ENCODE peak calls at places on chromosomes 3 and 15, in six cellular contexts. One of them, this sample, is unnamed.
A peak's percentile ranks its signal among the peaks of the same experiment; 100 is the strongest.

GRCh38 chr3:11566478-11566877 is 77.2 kb downstream of the VGLL4 start:
- DNase-seq in K562: no peak
- DNase-seq in H9: no peak
- DNase-seq in tibial artery: peak; percentile 59
- DNase-seq in heart right ventricle: no peak
- DNase-seq in sigmoid colon: no peak
- DNase-seq in this sample: no peak

GRCh38 chr3:183917776-183918175 is 33.1 kb upstream of the PARL start:
- DNase-seq in tibial artery: no peak
- DNase-seq in heart right ventricle: no peak
- DNase-seq in H9: no peak
- DNase-seq in K562: no peak
- DNase-seq in sigmoid colon: no peak
- DNase-seq in this sample: no peak

GRCh38 chr3:99875925-99876781 is 58.5 kb downstream of the CMSS1 start:
- DNase-seq in H9: peak; percentile 92
- DNase-seq in sigmoid colon: peak; percentile 93
- DNase-seq in K562: peak; percentile 65
- DNase-seq in tibial artery: peak; percentile 91
- DNase-seq in heart right ventricle: peak; percentile 86
- DNase-seq in this sample: peak; percentile 88

GRCh38 chr15:100919481-100920405 is 586 bp downstream of the LRRK1 start:
- DNase-seq in sigmoid colon: no peak
- DNase-seq in H9: no peak
- DNase-seq in tibial artery: no peak
- DNase-seq in K562: peak; percentile 17
- DNase-seq in heart right ventricle: peak; percentile 25
- DNase-seq in this sample: peak; percentile 25

GRCh38 chr3:121592856-121593702 is at the start of gene FBXO40:
- DNase-seq in heart right ventricle: peak; percentile 42
- DNase-seq in K562: no peak
- DNase-seq in sigmoid colon: no peak
- DNase-seq in H9: peak; percentile 98
- DNase-seq in tibial artery: no peak
- DNase-seq in this sample: no peak

GRCh38 chr3:30682434-30683155 is 76.2 kb downstream of the TGFBR2 start:
- DNase-seq in sigmoid colon: no peak
- DNase-seq in K562: no peak
- DNase-seq in H9: no peak
- DNase-seq in heart right ventricle: no peak
- DNase-seq in tibial artery: no peak
- DNase-seq in this sample: no peak

GRCh38 chr3:194870394-194871110 is 184.9 kb downstream of the FAM43A start:
- DNase-seq in K562: no peak
- DNase-seq in heart right ventricle: no peak
- DNase-seq in H9: no peak
- DNase-seq in tibial artery: no peak
- DNase-seq in sigmoid colon: no peak
- DNase-seq in this sample: no peak

GRCh38 chr3:192515661-192516040 is 211.7 kb downstream of the FGF12 start:
- DNase-seq in K562: no peak
- DNase-seq in H9: no peak
- DNase-seq in heart right ventricle: no peak
- DNase-seq in sigmoid colon: no peak
- DNase-seq in tibial artery: no peak
- DNase-seq in this sample: no peak

GRCh38 chr15:86009727-86010126 is 69.9 kb upstream of the AGBL1 start:
- DNase-seq in sigmoid colon: no peak
- DNase-seq in tibial artery: no peak
- DNase-seq in heart right ventricle: no peak
- DNase-seq in K562: no peak
- DNase-seq in H9: no peak
- DNase-seq in this sample: no peak

GRCh38 chr3:43259626-43260025 is 26.7 kb upstream of the SNRK start:
- DNase-seq in sigmoid colon: no peak
- DNase-seq in heart right ventricle: no peak
- DNase-seq in K562: no peak
- DNase-seq in H9: no peak
- DNase-seq in tibial artery: no peak
- DNase-seq in this sample: no peak

GRCh38 chr3:127204841-127205582 is 12.1 kb downstream of the PRR23E start:
- DNase-seq in H9: peak; percentile 18
- DNase-seq in K562: no peak
- DNase-seq in heart right ventricle: no peak
- DNase-seq in sigmoid colon: peak; percentile 28
- DNase-seq in tibial artery: peak; percentile 39
- DNase-seq in this sample: no peak

GRCh38 chr3:177263615-177264365 is 66.5 kb upstream of the TBL1XR1 start:
- DNase-seq in H9: no peak
- DNase-seq in sigmoid colon: no peak
- DNase-seq in tibial artery: no peak
- DNase-seq in heart right ventricle: no peak
- DNase-seq in K562: no peak
- DNase-seq in this sample: no peak

GRCh38 chr3:194274424-194275085 is 76.6 kb downstream of the CPN2 start:
- DNase-seq in heart right ventricle: no peak
- DNase-seq in H9: peak; percentile 26
- DNase-seq in tibial artery: peak; percentile 70
- DNase-seq in sigmoid colon: peak; percentile 56
- DNase-seq in K562: no peak
- DNase-seq in this sample: no peak

GRCh38 chr15:62752687-62753517 is 289.6 kb upstream of the TPM1 start:
- DNase-seq in K562: no peak
- DNase-seq in heart right ventricle: no peak
- DNase-seq in tibial artery: no peak
- DNase-seq in H9: no peak
- DNase-seq in sigmoid colon: no peak
- DNase-seq in this sample: no peak

GRCh38 chr15:57323806-57324589 is 52.3 kb upstream of the CGNL1 start:
- DNase-seq in sigmoid colon: no peak
- DNase-seq in H9: peak; percentile 84
- DNase-seq in tibial artery: no peak
- DNase-seq in heart right ventricle: no peak
- DNase-seq in K562: peak; percentile 98
- DNase-seq in this sample: peak; percentile 92

GRCh38 chr3:52028572-52028971 is 27.8 kb downstream of the DUSP7 start:
- DNase-seq in tibial artery: no peak
- DNase-seq in sigmoid colon: no peak
- DNase-seq in H9: no peak
- DNase-seq in K562: no peak
- DNase-seq in heart right ventricle: peak; percentile 83
- DNase-seq in this sample: no peak

GRCh38 chr3:169295126-169295525 is 368.4 kb downstream of the MECOM start:
- DNase-seq in K562: peak; percentile 12
- DNase-seq in tibial artery: no peak
- DNase-seq in sigmoid colon: no peak
- DNase-seq in H9: no peak
- DNase-seq in heart right ventricle: no peak
- DNase-seq in this sample: peak; percentile 41

GRCh38 chr3:13871791-13872190 is 8.1 kb downstream of the WNT7A start:
- DNase-seq in K562: no peak
- DNase-seq in sigmoid colon: no peak
- DNase-seq in heart right ventricle: no peak
- DNase-seq in H9: no peak
- DNase-seq in tibial artery: no peak
- DNase-seq in this sample: no peak

GRCh38 chr3:106688463-106688862 is 688.8 kb upstream of the CCDC54 start:
- DNase-seq in heart right ventricle: no peak
- DNase-seq in tibial artery: no peak
- DNase-seq in sigmoid colon: peak; percentile 63
- DNase-seq in H9: no peak
- DNase-seq in K562: no peak
- DNase-seq in this sample: peak; percentile 53

GRCh38 chr3:45704544-45704943 is 15.3 kb downstream of the SACM1L start:
- DNase-seq in heart right ventricle: no peak
- DNase-seq in sigmoid colon: no peak
- DNase-seq in H9: no peak
- DNase-seq in K562: no peak
- DNase-seq in tibial artery: no peak
- DNase-seq in this sample: no peak

GRCh38 chr3:160771811-160772459 is 15.9 kb downstream of the PPM1L start:
- DNase-seq in tibial artery: no peak
- DNase-seq in sigmoid colon: no peak
- DNase-seq in H9: no peak
- DNase-seq in K562: no peak
- DNase-seq in heart right ventricle: no peak
- DNase-seq in this sample: no peak

GRCh38 chr15:33154366-33155166 is 39.9 kb downstream of the FMN1 start:
- DNase-seq in sigmoid colon: peak; percentile 76
- DNase-seq in K562: no peak
- DNase-seq in tibial artery: peak; percentile 75
- DNase-seq in H9: no peak
- DNase-seq in heart right ventricle: no peak
- DNase-seq in this sample: peak; percentile 20

GRCh38 chr3:99240700-99241099 is 339.2 kb upstream of the DCBLD2 start:
- DNase-seq in tibial artery: no peak
- DNase-seq in H9: no peak
- DNase-seq in heart right ventricle: no peak
- DNase-seq in sigmoid colon: no peak
- DNase-seq in K562: no peak
- DNase-seq in this sample: peak; percentile 74

GRCh38 chr3:13044496-13045244 is 28.6 kb downstream of the IQSEC1 start:
- DNase-seq in H9: no peak
- DNase-seq in tibial artery: no peak
- DNase-seq in K562: no peak
- DNase-seq in heart right ventricle: no peak
- DNase-seq in sigmoid colon: no peak
- DNase-seq in this sample: no peak

GRCh38 chr3:13083898-13084297 is 10.7 kb upstream of the IQSEC1 start:
- DNase-seq in sigmoid colon: no peak
- DNase-seq in heart right ventricle: no peak
- DNase-seq in K562: no peak
- DNase-seq in H9: no peak
- DNase-seq in tibial artery: no peak
- DNase-seq in this sample: no peak

GRCh38 chr3:100492810-100493140 is 356 bp downstream of the TMEM45A start:
- DNase-seq in heart right ventricle: no peak
- DNase-seq in H9: no peak
- DNase-seq in sigmoid colon: no peak
- DNase-seq in tibial artery: no peak
- DNase-seq in K562: no peak
- DNase-seq in this sample: no peak

GRCh38 chr15:36432162-36432561 is 147.3 kb upstream of the CDIN1 start:
- DNase-seq in heart right ventricle: no peak
- DNase-seq in K562: no peak
- DNase-seq in sigmoid colon: no peak
- DNase-seq in tibial artery: no peak
- DNase-seq in H9: no peak
- DNase-seq in this sample: no peak

GRCh38 chr15:69794643-69795461 is 302.9 kb downstream of the TLE3 start:
- DNase-seq in sigmoid colon: peak; percentile 78
- DNase-seq in K562: no peak
- DNase-seq in H9: peak; percentile 22
- DNase-seq in tibial artery: peak; percentile 89
- DNase-seq in heart right ventricle: no peak
- DNase-seq in this sample: no peak
- H3K27ac ChIP-seq in sigmoid colon: peak overlapping the region; percentile 68
- H3K27ac ChIP-seq in K562: no peak overlapping the region
- H3K27ac ChIP-seq in H9: no peak overlapping the region
- H3K27ac ChIP-seq in tibial artery: peak overlapping the region; percentile 83
- H3K27ac ChIP-seq in heart right ventricle: peak overlapping the region; percentile 66
- H3K27ac ChIP-seq in this sample: no peak overlapping the region

GRCh38 chr3:158685151-158685550 is 12.7 kb upstream of the LXN start:
- DNase-seq in K562: no peak
- DNase-seq in H9: no peak
- DNase-seq in sigmoid colon: no peak
- DNase-seq in heart right ventricle: no peak
- DNase-seq in tibial artery: no peak
- DNase-seq in this sample: no peak
- TF ChIP-seq CTCF in K562: no peak
- TF ChIP-seq CTCF in H9: no peak
- TF ChIP-seq CTCF in sigmoid colon: no peak
- TF ChIP-seq CTCF in heart right ventricle: no peak
- TF ChIP-seq CTCF in tibial artery: no peak
- TF ChIP-seq CTCF in this sample: no peak

DNA sequence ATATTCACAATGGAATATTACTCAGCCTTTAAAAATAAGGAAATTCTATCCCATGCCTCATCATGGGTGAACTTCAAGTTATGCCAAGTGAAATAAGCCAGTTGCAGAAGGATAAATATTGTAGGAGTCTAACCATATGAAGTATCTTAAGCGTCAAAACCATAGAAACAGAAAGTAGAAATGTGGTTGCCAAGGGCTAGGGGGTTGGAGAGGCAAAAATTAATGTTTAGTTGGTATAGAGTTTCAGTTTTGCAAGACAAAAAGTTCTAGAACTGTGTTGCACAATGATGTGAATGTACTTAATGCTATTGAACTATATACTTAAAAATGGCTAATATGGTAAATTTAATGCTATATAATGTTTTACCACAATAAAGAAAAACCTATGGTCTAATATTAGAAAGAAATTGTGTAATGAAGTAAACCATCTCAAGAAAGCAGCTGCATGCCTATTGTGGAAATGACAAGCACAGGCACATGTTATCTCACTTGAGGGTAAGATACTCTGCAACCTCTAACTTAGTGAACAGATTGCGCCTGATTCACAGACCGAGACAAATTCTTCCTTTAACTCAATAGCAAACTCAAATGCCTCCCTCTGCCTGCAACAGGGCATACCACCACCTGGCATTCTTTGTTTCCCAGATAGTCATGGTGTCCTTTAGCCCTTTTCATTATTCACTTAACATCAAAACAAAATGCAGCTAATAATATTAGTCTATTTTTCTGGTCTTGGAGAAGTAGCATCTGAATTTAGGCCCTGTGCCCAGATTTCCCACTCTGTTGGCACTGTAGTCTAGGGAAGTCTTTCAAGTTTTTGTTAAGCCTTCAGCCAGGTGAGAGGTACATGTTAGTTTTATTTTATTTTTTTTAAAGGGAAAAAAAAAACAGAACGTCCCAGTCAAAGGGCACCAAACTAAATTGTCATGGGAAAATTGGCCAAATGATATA is 80.2 kb upstream of the ACP3 start:
- DNase-seq in tibial artery: no peak
- DNase-seq in heart right ventricle: no peak
- DNase-seq in sigmoid colon: no peak
- DNase-seq in K562: no peak
- DNase-seq in H9: no peak
- DNase-seq in this sample: no peak
- H3K27ac ChIP-seq in tibial artery: no peak overlapping the region
- H3K27ac ChIP-seq in heart right ventricle: no peak overlapping the region
- H3K27ac ChIP-seq in sigmoid colon: no peak overlapping the region
- H3K27ac ChIP-seq in K562: no peak overlapping the region
- H3K27ac ChIP-seq in H9: no peak overlapping the region
- H3K27ac ChIP-seq in this sample: no peak overlapping the region

GRCh38 chr3:29280675-29281264 is at the start of gene RBMS3:
- DNase-seq in K562: no peak
- DNase-seq in H9: peak; percentile 78
- DNase-seq in heart right ventricle: peak; percentile 84
- DNase-seq in sigmoid colon: peak; percentile 97
- DNase-seq in tibial artery: peak; percentile 96
- DNase-seq in this sample: peak; percentile 97
- TF ChIP-seq CTCF in K562: no peak
- TF ChIP-seq CTCF in H9: peak; percentile 52
- TF ChIP-seq CTCF in heart right ventricle: peak; percentile 55
- TF ChIP-seq CTCF in sigmoid colon: no peak
- TF ChIP-seq CTCF in tibial artery: peak; percentile 37
- TF ChIP-seq CTCF in this sample: peak; percentile 66

GRCh38 chr3:9780920-9781319 is 11.2 kb upstream of the CAMK1 start:
- DNase-seq in H9: no peak
- DNase-seq in tibial artery: no peak
- DNase-seq in K562: no peak
- DNase-seq in heart right ventricle: no peak
- DNase-seq in sigmoid colon: no peak
- DNase-seq in this sample: no peak
- H3K27ac ChIP-seq in H9: no peak overlapping the region
- H3K27ac ChIP-seq in tibial artery: no peak overlapping the region
- H3K27ac ChIP-seq in K562: no peak overlapping the region
- H3K27ac ChIP-seq in heart right ventricle: no peak overlapping the region
- H3K27ac ChIP-seq in sigmoid colon: no peak overlapping the region
- H3K27ac ChIP-seq in this sample: no peak overlapping the region

GRCh38 chr15:89356634-89357298 is 22.1 kb upstream of the POLG start:
- DNase-seq in sigmoid colon: no peak
- DNase-seq in heart right ventricle: no peak
- DNase-seq in tibial artery: no peak
- DNase-seq in H9: no peak
- DNase-seq in K562: no peak
- DNase-seq in this sample: peak; percentile 42
- TF ChIP-seq CTCF in sigmoid colon: no peak
- TF ChIP-seq CTCF in heart right ventricle: peak; percentile 21
- TF ChIP-seq CTCF in tibial artery: no peak
- TF ChIP-seq CTCF in H9: peak; percentile 64
- TF ChIP-seq CTCF in K562: peak; percentile 59
- TF ChIP-seq CTCF in this sample: peak; percentile 73